ENCODE peak calls at places on chromosomes 12 and 14, in six cellular contexts. I, T, J, V, R and Y are unnamed samples.

GRCh38 chr12:43158126-43158525 is 393.9 kb downstream of the ADAMTS20 start:
- DNase-seq in I (no peak), T (no peak), J (no peak), V (no peak), R (no peak), Y (no peak)

GRCh38 chr12:116183741-116184141 is 93.8 kb downstream of the MED13L start:
- DNase-seq in I (peak), T (peak), J (no peak), V (no peak), R (no peak), Y (no peak)

GRCh38 chr14:49584058-49584457 is 2.1 kb downstream of the RPS29 start:
- DNase-seq in I (no peak), T (no peak), J (no peak), V (no peak), R (no peak), Y (no peak)

GRCh38 chr12:21221778-21222177 is 90.8 kb downstream of the SLCO1B1 start:
- DNase-seq in I (no peak), T (no peak), J (no peak), V (no peak), R (no peak), Y (no peak)

GRCh38 chr12:120642806-120643205 is 2.4 kb downstream of the CABP1 start:
- DNase-seq in I (no peak), T (no peak), J (no peak), V (no peak), R (no peak), Y (no peak)

GRCh38 chr12:65881348-65881961 is 57.2 kb downstream of the HMGA2 start:
- DNase-seq in I (peak), T (peak), J (peak), V (no peak), R (no peak), Y (no peak)

GRCh38 chr14:23660290-23661226 is 24.4 kb downstream of the DHRS2 start:
- DNase-seq in I (no peak), T (no peak), J (no peak), V (no peak), R (no peak), Y (no peak)

GRCh38 chr14:32947792-32948191 is 9.1 kb downstream of the NPAS3 start:
- DNase-seq in I (no peak), T (peak), J (no peak), V (no peak), R (no peak), Y (no peak)

GRCh38 chr12:111826316-111826715 is 15.7 kb upstream of the MAPKAPK5 start:
- DNase-seq in I (no peak), T (no peak), J (no peak), V (no peak), R (no peak), Y (no peak)

GRCh38 chr12:111597731-111598636 is 1.1 kb downstream of the ATXN2 start:
- DNase-seq in I (peak), T (peak), J (peak), V (peak), R (peak), Y (peak)

GRCh38 chr14:105059035-105059916 is 6.0 kb downstream of the GPR132 start:
- DNase-seq in I (no peak), T (no peak), J (no peak), V (peak), R (no peak), Y (no peak)

GRCh38 chr12:40946612-40947194 is 241.4 kb upstream of the PDZRN4 start:
- DNase-seq in I (peak), T (peak), J (no peak), V (no peak), R (peak), Y (no peak)

GRCh38 chr14:58740584-58740983 is 102.8 kb downstream of the DACT1 start:
- DNase-seq in I (no peak), T (no peak), J (no peak), V (no peak), R (no peak), Y (no peak)

GRCh38 chr14:34303811-34304210 is 158.2 kb downstream of the SPTSSA start:
- DNase-seq in I (no peak), T (no peak), J (no peak), V (no peak), R (no peak), Y (no peak)

GRCh38 chr12:95908573-95908972 is 33.8 kb downstream of the CCDC38 start:
- DNase-seq in I (peak), T (no peak), J (no peak), V (no peak), R (no peak), Y (no peak)

GRCh38 chr14:67477926-67478915 is 10.3 kb downstream of the TMEM229B start:
- DNase-seq in I (no peak), T (no peak), J (no peak), V (no peak), R (no peak), Y (no peak)

GRCh38 chr14:63175531-63175930 is 28.7 kb upstream of the RHOJ start:
- DNase-seq in I (no peak), T (no peak), J (no peak), V (no peak), R (no peak), Y (no peak)

GRCh38 chr14:105439710-105440553 is 20.3 kb downstream of the MTA1 start:
- DNase-seq in I (no peak), T (peak), J (no peak), V (peak), R (no peak), Y (no peak)

GRCh38 chr12:109519787-109520186 is 42.4 kb downstream of the UBE3B start:
- DNase-seq in I (no peak), T (no peak), J (no peak), V (peak), R (no peak), Y (no peak)

GRCh38 chr14:23539209-23539866 is 12.2 kb downstream of the ZFHX2 start:
- DNase-seq in I (peak), T (peak), J (peak), V (no peak), R (peak), Y (peak)

GRCh38 chr14:99757331-99758070 is 35.7 kb upstream of the EML1 start:
- DNase-seq in I (peak), T (peak), J (no peak), V (no peak), R (no peak), Y (no peak)

GRCh38 chr14:23067847-23068791 is 10.8 kb upstream of the CDH24 start:
- DNase-seq in I (no peak), T (peak), J (no peak), V (no peak), R (no peak), Y (no peak)

GRCh38 chr12:114189266-114189665 is 216.7 kb downstream of the TBX5 start:
- DNase-seq in I (no peak), T (no peak), J (no peak), V (no peak), R (no peak), Y (no peak)

GRCh38 chr12:121711925-121712461 is 559 bp upstream of the TMEM120B start:
- DNase-seq in I (peak), T (peak), J (no peak), V (peak), R (peak), Y (no peak)

GRCh38 chr12:6964605-6965025 is 5.8 kb downstream of the PHB2 start:
- DNase-seq in I (no peak), T (no peak), J (no peak), V (no peak), R (no peak), Y (no peak)

GRCh38 chr14:105136401-105137322 is 31.9 kb downstream of the JAG2 start:
- DNase-seq in I (no peak), T (no peak), J (no peak), V (peak), R (no peak), Y (no peak)

GRCh38 chr12:124599074-124599999 is 31.9 kb upstream of the NCOR2 start:
- DNase-seq in I (peak), T (no peak), J (no peak), V (no peak), R (no peak), Y (peak)

GRCh38 chr12:122126713-122127597 is 47.1 kb downstream of the IL31 start:
- DNase-seq in I (no peak), T (no peak), J (no peak), V (peak), R (no peak), Y (peak)

GRCh38 chr12:129332286-129332685 is 479.0 kb downstream of the GLT1D1 start:
- DNase-seq in I (no peak), T (no peak), J (no peak), V (no peak), R (no peak), Y (no peak)

GRCh38 chr12:65956056-65956738 is 131.9 kb downstream of the HMGA2 start:
- DNase-seq in I (no peak), T (peak), J (no peak), V (no peak), R (no peak), Y (no peak)

GRCh38 chr12:49089831-49090773 is 4.5 kb downstream of the DHH start:
- DNase-seq in I (peak), T (peak), J (peak), V (no peak), R (peak), Y (peak)

GRCh38 chr12:94952325-94952724 is 51.2 kb downstream of the NDUFA12 start:
- DNase-seq in I (peak), T (no peak), J (no peak), V (no peak), R (no peak), Y (no peak)

GRCh38 chr14:64768401-64769095 is 64.3 kb downstream of the PLEKHG3 start:
- DNase-seq in I (no peak), T (no peak), J (no peak), V (no peak), R (no peak), Y (no peak)

GRCh38 chr12:9379023-9379742 is 171.0 kb upstream of the PZP start:
- DNase-seq in I (no peak), T (no peak), J (no peak), V (no peak), R (no peak), Y (no peak)

DNA sequence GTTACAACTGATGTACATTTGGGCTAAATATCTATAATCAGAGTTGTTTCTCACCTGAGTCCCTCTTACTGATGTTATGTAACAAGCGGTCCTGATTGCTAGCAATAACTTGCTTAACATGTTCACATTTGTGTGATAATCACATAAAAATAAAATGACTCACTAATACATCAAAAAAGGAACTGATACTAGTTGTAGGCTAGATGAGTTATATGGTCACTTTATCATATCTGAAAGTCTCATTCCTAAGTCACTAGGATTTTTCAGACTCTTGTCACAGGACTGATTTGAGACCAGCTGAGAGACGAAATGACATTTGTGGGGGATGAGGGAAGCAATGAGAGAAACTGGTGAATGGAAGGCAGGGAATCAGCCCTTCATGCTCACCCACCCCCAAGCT is 34.3 kb downstream of the NKX2-1 start:
- DNase-seq in I (no peak), T (no peak), J (no peak), V (no peak), R (no peak), Y (no peak)
- TF ChIP-seq CTCF in I (no peak), T (no peak), J (no peak), V (no peak), R (no peak), Y (no peak)

GRCh38 chr12:52277486-52278245 is 3.2 kb downstream of the KRT86 start:
- DNase-seq in I (no peak), T (no peak), J (no peak), V (no peak), R (no peak), Y (no peak)

GRCh38 chr12:52278530-52278929 is 4.1 kb downstream of the KRT86 start:
- DNase-seq in I (no peak), T (no peak), J (no peak), V (no peak), R (no peak), Y (no peak)

GRCh38 chr12:52280319-52280795 is 5.9 kb downstream of the KRT86 start:
- DNase-seq in I (peak), T (peak), J (no peak), V (no peak), R (no peak), Y (peak)

GRCh38 chr12:52279683-52280318 is 5.4 kb downstream of the KRT86 start:
- DNase-seq in I (peak), T (no peak), J (no peak), V (no peak), R (no peak), Y (no peak)

GRCh38 chr12:52278931-52279682 is 4.7 kb downstream of the KRT86 start:
- DNase-seq in I (peak), T (peak), J (peak), V (peak), R (peak), Y (peak)
- TF ChIP-seq CTCF in I (peak), T (peak), J (peak), V (peak), R (peak), Y (peak)

GRCh38 chr14:31125231-31125630 is 82.4 kb downstream of the HECTD1 start:
- DNase-seq in I (no peak), T (no peak), J (no peak), V (no peak), R (no peak), Y (no peak)

GRCh38 chr14:31126680-31127079 is 80.9 kb downstream of the HECTD1 start:
- DNase-seq in I (no peak), T (no peak), J (no peak), V (no peak), R (no peak), Y (no peak)

GRCh38 chr14:31128601-31129526 is 78.7 kb downstream of the HECTD1 start:
- DNase-seq in I (no peak), T (no peak), J (no peak), V (no peak), R (peak), Y (no peak)

GRCh38 chr14:31124197-31124596 is 83.4 kb downstream of the HECTD1 start:
- DNase-seq in I (no peak), T (no peak), J (no peak), V (no peak), R (no peak), Y (no peak)

DNA sequence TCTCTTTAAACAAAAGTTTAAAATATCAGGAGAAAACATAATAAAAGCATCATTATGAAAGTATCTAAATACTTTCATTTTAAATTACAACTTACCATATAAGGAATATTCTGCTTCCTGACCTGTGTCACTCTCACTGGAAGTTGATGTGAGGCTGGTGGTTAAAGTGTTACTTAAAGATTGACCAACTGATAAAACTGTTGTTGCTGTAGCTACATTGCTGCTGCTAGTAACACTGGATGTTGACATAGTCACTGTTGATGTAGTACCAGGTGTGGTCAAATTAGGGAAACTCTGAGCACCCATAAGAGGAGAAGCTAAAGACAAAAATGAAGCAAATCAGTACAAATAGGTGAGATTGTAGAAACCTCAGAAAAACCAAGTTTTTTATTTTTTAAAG is 79.9 kb downstream of the HECTD1 start:
- DNase-seq in I (no peak), T (no peak), J (no peak), V (no peak), R (no peak), Y (peak)
- TF ChIP-seq CTCF in I (no peak), T (no peak), J (no peak), V (no peak), R (no peak), Y (no peak)

GRCh38 chr12:53481957-53482586 is 17.2 kb downstream of the MAP3K12 start:
- DNase-seq in I (peak), T (peak), J (no peak), V (no peak), R (peak), Y (no peak)
- TF ChIP-seq CTCF in I (peak), T (peak), J (peak), V (no peak), R (peak), Y (no peak)

GRCh38 chr12:77736219-77736965 is 94.3 kb upstream of the NAV3 start:
- DNase-seq in I (no peak), T (no peak), J (no peak), V (no peak), R (no peak), Y (no peak)
- TF ChIP-seq CTCF in I (no peak), T (no peak), J (no peak), V (no peak), R (peak), Y (no peak)